ENCODE peak calls at places on chromosomes 16 and 17, in four cellular contexts. U is GM12892, I is NCI-H510A, S is right cardiac atrium. L is an unnamed sample.

GRCh38 chr17:74773871-74774286 is 2.3 kb downstream of the NAT9 start:
- DNase-seq in U (no peak), I (no peak), S (no peak), L (no peak)

GRCh38 chr17:42554250-42555121 is 1.8 kb downstream of the HSD17B1 start:
- DNase-seq in U (peak; percentile 93), I (peak; percentile 60), S (peak; percentile 96), L (peak; percentile 94)

GRCh38 chr16:12440233-12440530 is 363.5 kb downstream of the CPPED1 start:
- DNase-seq in U (no peak), I (no peak), S (no peak), L (no peak)

GRCh38 chr16:67562526-67562917 is at the start of gene CTCF:
- DNase-seq in U (no peak), I (peak; percentile 60), S (peak; percentile 94), L (no peak)

GRCh38 chr17:76553163-76553908 is 13.5 kb downstream of the PRCD start:
- DNase-seq in U (no peak), I (no peak), S (no peak), L (no peak)

GRCh38 chr17:76446449-76447231 is 6.3 kb downstream of the UBE2O start:
- DNase-seq in U (no peak), I (no peak), S (no peak), L (no peak)

GRCh38 chr16:8676737-8677375 is 2.4 kb downstream of the ABAT start:
- DNase-seq in U (no peak), I (no peak), S (no peak), L (no peak)

GRCh38 chr17:5352681-5353289 is 66.7 kb downstream of the NUP88 start:
- DNase-seq in U (no peak), I (no peak), S (no peak), L (no peak)

GRCh38 chr16:51953541-51953940 is 593.4 kb downstream of the TOX3 start:
- DNase-seq in U (no peak), I (no peak), S (no peak), L (no peak)

GRCh38 chr16:29943846-29944669 is 17.8 kb upstream of the TMEM219 start:
- DNase-seq in U (no peak), I (peak; percentile 54), S (no peak), L (no peak)

GRCh38 chr17:21462259-21462658 is 86.1 kb downstream of the KCNJ12 start:
- DNase-seq in U (no peak), I (no peak), S (peak; percentile 21), L (no peak)

GRCh38 chr17:8944748-8945147 is 20.8 kb downstream of the PIK3R5 start:
- DNase-seq in U (no peak), I (no peak), S (no peak), L (no peak)

GRCh38 chr17:30594223-30594952 is 117.2 kb downstream of the GOSR1 start:
- DNase-seq in U (no peak), I (no peak), S (no peak), L (no peak)

GRCh38 chr16:30026449-30026848 is 3.5 kb downstream of the C16orf92 start:
- DNase-seq in U (no peak), I (no peak), S (peak; percentile 44), L (no peak)

GRCh38 chr17:6137716-6138502 is 67.7 kb downstream of the WSCD1 start:
- DNase-seq in U (no peak), I (no peak), S (no peak), L (no peak)

GRCh38 chr17:13476722-13477121 is 125.0 kb downstream of the HS3ST3A1 start:
- DNase-seq in U (no peak), I (no peak), S (no peak), L (no peak)

GRCh38 chr16:87047221-87048037 is 269.8 kb downstream of the C16orf95 start:
- DNase-seq in U (no peak), I (no peak), S (no peak), L (no peak)

GRCh38 chr17:78391843-78392242 is 13.4 kb downstream of the PGS1 start:
- DNase-seq in U (no peak), I (no peak), S (no peak), L (no peak)

GRCh38 chr17:31467502-31468256 is 76.2 kb downstream of the RAB11FIP4 start:
- DNase-seq in U (no peak), I (no peak), S (peak; percentile 67), L (no peak)

GRCh38 chr17:16117149-16117548 is 98.2 kb downstream of the NCOR1 start:
- DNase-seq in U (no peak), I (no peak), S (no peak), L (no peak)

GRCh38 chr17:6555331-6556120 is 829 bp downstream of the PITPNM3 start:
- DNase-seq in U (no peak), I (no peak), S (peak; percentile 54), L (no peak)

GRCh38 chr17:62653831-62654829 is 26.7 kb downstream of the MRC2 start:
- DNase-seq in U (no peak), I (no peak), S (peak; percentile 95), L (no peak)

L was measured in GM12891.